ENCODE peak calls at places on chromosomes 13 and 19, in five cellular contexts. One of them, this sample, is unnamed.

GRCh38 chr13:111317042-111317550 is 3.3 kb upstream of the TEX29 start:
- DNase-seq in ascending aorta: no peak
- DNase-seq in GM06990: no peak
- DNase-seq in IMR-90: no peak
- DNase-seq in PC-9: no peak
- DNase-seq in this sample: no peak

GRCh38 chr13:103099894-103100293 is 33.7 kb upstream of the SLC10A2 start:
- DNase-seq in ascending aorta: no peak
- DNase-seq in PC-9: no peak
- DNase-seq in IMR-90: no peak
- DNase-seq in GM06990: no peak
- DNase-seq in this sample: no peak

GRCh38 chr19:19329199-19329598 is 8.6 kb downstream of the MAU2 start:
- DNase-seq in PC-9: no peak
- DNase-seq in IMR-90: no peak
- DNase-seq in ascending aorta: no peak
- DNase-seq in GM06990: no peak
- DNase-seq in this sample: no peak

GRCh38 chr13:48429886-48430285 is 17.0 kb upstream of the LPAR6 start:
- DNase-seq in IMR-90: no peak
- DNase-seq in GM06990: no peak
- DNase-seq in ascending aorta: no peak
- DNase-seq in PC-9: no peak
- DNase-seq in this sample: no peak

GRCh38 chr19:42114412-42114811 is 17.8 kb downstream of the POU2F2 start:
- DNase-seq in ascending aorta: no peak
- DNase-seq in GM06990: peak
- DNase-seq in PC-9: no peak
- DNase-seq in IMR-90: no peak
- DNase-seq in this sample: no peak

GRCh38 chr13:27751953-27752352 is 40.3 kb upstream of the GSX1 start:
- DNase-seq in GM06990: no peak
- DNase-seq in IMR-90: no peak
- DNase-seq in PC-9: no peak
- DNase-seq in ascending aorta: no peak
- DNase-seq in this sample: no peak

GRCh38 chr19:19342086-19343015 is 21.7 kb downstream of the MAU2 start:
- DNase-seq in GM06990: no peak
- DNase-seq in ascending aorta: no peak
- DNase-seq in PC-9: peak
- DNase-seq in IMR-90: peak
- DNase-seq in this sample: peak

GRCh38 chr19:37817180-37817911 is 38.0 kb upstream of the ZNF573 start:
- DNase-seq in GM06990: peak
- DNase-seq in IMR-90: peak
- DNase-seq in PC-9: no peak
- DNase-seq in ascending aorta: no peak
- DNase-seq in this sample: no peak

GRCh38 chr13:58955546-58956385 is 1208.0 kb downstream of the DIAPH3 start:
- DNase-seq in IMR-90: no peak
- DNase-seq in GM06990: peak
- DNase-seq in PC-9: no peak
- DNase-seq in ascending aorta: no peak
- DNase-seq in this sample: no peak

GRCh38 chr13:31904941-31905824 is 126.4 kb upstream of the FRY start:
- DNase-seq in GM06990: no peak
- DNase-seq in PC-9: no peak
- DNase-seq in IMR-90: no peak
- DNase-seq in ascending aorta: no peak
- DNase-seq in this sample: no peak

GRCh38 chr13:62387642-62388041 is 972.0 kb upstream of the PCDH20 start:
- DNase-seq in PC-9: no peak
- DNase-seq in IMR-90: peak
- DNase-seq in GM06990: no peak
- DNase-seq in ascending aorta: no peak
- DNase-seq in this sample: no peak

GRCh38 chr13:42039457-42039945 is 8.9 kb upstream of the DGKH start:
- DNase-seq in GM06990: no peak
- DNase-seq in ascending aorta: no peak
- DNase-seq in PC-9: peak
- DNase-seq in IMR-90: no peak
- DNase-seq in this sample: peak

GRCh38 chr13:42040730-42041016 is 7.8 kb upstream of the DGKH start:
- DNase-seq in ascending aorta: no peak
- DNase-seq in PC-9: no peak
- DNase-seq in GM06990: no peak
- DNase-seq in IMR-90: no peak
- DNase-seq in this sample: no peak

GRCh38 chr13:42038661-42039456 is 9.6 kb upstream of the DGKH start:
- DNase-seq in ascending aorta: no peak
- DNase-seq in IMR-90: peak
- DNase-seq in PC-9: no peak
- DNase-seq in GM06990: no peak
- DNase-seq in this sample: no peak

GRCh38 chr13:42041017-42041683 is 7.3 kb upstream of the DGKH start:
- DNase-seq in GM06990: peak
- DNase-seq in PC-9: no peak
- DNase-seq in IMR-90: peak
- DNase-seq in ascending aorta: no peak
- DNase-seq in this sample: peak

GRCh38 chr13:42039946-42040729 is 8.3 kb upstream of the DGKH start:
- DNase-seq in ascending aorta: peak
- DNase-seq in GM06990: peak
- DNase-seq in IMR-90: peak
- DNase-seq in PC-9: peak
- DNase-seq in this sample: peak
- TF ChIP-seq CTCF in ascending aorta: no peak
- TF ChIP-seq CTCF in GM06990: no peak
- TF ChIP-seq CTCF in IMR-90: peak
- TF ChIP-seq CTCF in PC-9: no peak
- TF ChIP-seq CTCF in this sample: no peak

GRCh38 chr19:11658954-11659353 is 61.7 kb downstream of the ZNF627 start:
- DNase-seq in GM06990: no peak
- DNase-seq in ascending aorta: no peak
- DNase-seq in PC-9: no peak
- DNase-seq in IMR-90: no peak
- DNase-seq in this sample: no peak

GRCh38 chr19:11662278-11662677 is 65.0 kb downstream of the ZNF627 start:
- DNase-seq in ascending aorta: no peak
- DNase-seq in GM06990: no peak
- DNase-seq in PC-9: no peak
- DNase-seq in IMR-90: no peak
- DNase-seq in this sample: no peak

GRCh38 chr19:11656535-11656934 is 59.3 kb downstream of the ZNF627 start:
- DNase-seq in PC-9: no peak
- DNase-seq in ascending aorta: no peak
- DNase-seq in IMR-90: no peak
- DNase-seq in GM06990: no peak
- DNase-seq in this sample: no peak

GRCh38 chr19:11657307-11657706 is 60.0 kb downstream of the ZNF627 start:
- DNase-seq in IMR-90: no peak
- DNase-seq in ascending aorta: no peak
- DNase-seq in GM06990: no peak
- DNase-seq in PC-9: peak
- DNase-seq in this sample: no peak

GRCh38 chr19:11659612-11660011 is 62.3 kb downstream of the ZNF627 start:
- DNase-seq in PC-9: peak
- DNase-seq in GM06990: peak
- DNase-seq in IMR-90: peak
- DNase-seq in ascending aorta: no peak
- DNase-seq in this sample: no peak
- TF ChIP-seq CTCF in PC-9: peak
- TF ChIP-seq CTCF in GM06990: peak
- TF ChIP-seq CTCF in IMR-90: peak
- TF ChIP-seq CTCF in ascending aorta: peak
- TF ChIP-seq CTCF in this sample: no peak

DNA sequence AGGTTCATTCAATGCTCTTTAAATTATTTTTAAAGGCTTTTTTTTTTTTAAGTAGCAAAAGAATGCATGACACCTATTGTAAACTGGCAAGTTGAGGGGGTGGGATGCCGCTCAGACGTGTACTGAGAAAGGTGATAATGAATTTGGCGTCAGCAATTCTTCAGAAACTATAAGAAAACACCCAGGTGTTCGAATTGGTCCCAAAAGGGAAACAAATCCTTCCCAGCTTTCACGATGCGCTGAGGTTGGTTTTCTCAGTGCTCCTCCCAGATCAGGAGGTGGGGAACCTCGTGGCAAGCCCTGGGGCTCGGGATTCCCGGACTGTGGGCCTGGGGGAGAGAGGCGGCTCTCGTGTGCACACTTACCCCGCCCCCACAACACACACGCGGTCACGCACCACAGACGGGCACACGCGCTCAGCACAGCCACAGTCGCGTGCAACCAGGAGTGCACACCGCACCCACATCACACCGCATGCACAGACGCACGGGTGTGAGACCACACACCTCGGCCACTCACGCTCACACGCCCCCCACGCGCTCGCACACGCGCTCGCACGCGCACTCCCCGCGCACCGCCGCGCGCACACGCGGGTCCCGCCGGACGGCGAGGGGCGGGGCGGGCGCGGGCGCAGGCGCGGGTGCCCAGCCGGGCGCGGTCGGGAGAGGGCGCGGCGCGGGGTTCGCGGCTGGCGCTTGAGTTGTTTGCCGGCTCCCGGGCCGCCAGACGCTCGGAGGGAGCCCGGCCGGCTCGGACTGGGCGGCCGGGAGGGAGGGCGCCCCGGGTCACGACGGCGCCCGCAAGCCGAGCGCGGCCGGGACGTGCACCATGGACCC is at the start of gene FAM124A:
- DNase-seq in GM06990: peak
- DNase-seq in IMR-90: peak
- DNase-seq in PC-9: no peak
- DNase-seq in ascending aorta: no peak
- DNase-seq in this sample: peak
- TF ChIP-seq CTCF in GM06990: no peak
- TF ChIP-seq CTCF in IMR-90: peak
- TF ChIP-seq CTCF in PC-9: no peak
- TF ChIP-seq CTCF in ascending aorta: no peak
- TF ChIP-seq CTCF in this sample: no peak

GRCh38 chr13:40803316-40803715 is 13.9 kb downstream of the SLC25A15 start:
- DNase-seq in GM06990: no peak
- DNase-seq in ascending aorta: no peak
- DNase-seq in PC-9: no peak
- DNase-seq in IMR-90: no peak
- DNase-seq in this sample: no peak
- TF ChIP-seq CTCF in GM06990: no peak
- TF ChIP-seq CTCF in ascending aorta: no peak
- TF ChIP-seq CTCF in PC-9: no peak
- TF ChIP-seq CTCF in IMR-90: no peak
- TF ChIP-seq CTCF in this sample: no peak

GRCh38 chr13:96214804-96215445 is 125.0 kb downstream of the HS6ST3 start:
- DNase-seq in ascending aorta: no peak
- DNase-seq in IMR-90: no peak
- DNase-seq in GM06990: no peak
- DNase-seq in PC-9: no peak
- DNase-seq in this sample: peak
- TF ChIP-seq CTCF in ascending aorta: no peak
- TF ChIP-seq CTCF in IMR-90: no peak
- TF ChIP-seq CTCF in GM06990: no peak
- TF ChIP-seq CTCF in PC-9: no peak
- TF ChIP-seq CTCF in this sample: no peak

GRCh38 chr13:77915676-77916075 is 3.0 kb downstream of the EDNRB start:
- DNase-seq in GM06990: no peak
- DNase-seq in PC-9: no peak
- DNase-seq in ascending aorta: no peak
- DNase-seq in IMR-90: no peak
- DNase-seq in this sample: no peak

GRCh38 chr13:77916481-77916880 is 2.1 kb downstream of the EDNRB start:
- DNase-seq in ascending aorta: no peak
- DNase-seq in PC-9: no peak
- DNase-seq in IMR-90: no peak
- DNase-seq in GM06990: no peak
- DNase-seq in this sample: no peak

GRCh38 chr13:77919351-77920294 is 992 bp upstream of the EDNRB start:
- DNase-seq in GM06990: no peak
- DNase-seq in PC-9: no peak
- DNase-seq in ascending aorta: no peak
- DNase-seq in IMR-90: peak
- DNase-seq in this sample: no peak

GRCh38 chr13:77918391-77919261 is at the start of gene EDNRB:
- DNase-seq in IMR-90: peak
- DNase-seq in ascending aorta: no peak
- DNase-seq in PC-9: no peak
- DNase-seq in GM06990: no peak
- DNase-seq in this sample: no peak
- TF ChIP-seq CTCF in IMR-90: no peak
- TF ChIP-seq CTCF in ascending aorta: no peak
- TF ChIP-seq CTCF in PC-9: no peak
- TF ChIP-seq CTCF in GM06990: peak
- TF ChIP-seq CTCF in this sample: no peak

GRCh38 chr13:55302568-55302967 is 1838.2 kb upstream of the PRR20A start:
- DNase-seq in PC-9: no peak
- DNase-seq in GM06990: no peak
- DNase-seq in IMR-90: no peak
- DNase-seq in ascending aorta: no peak
- DNase-seq in this sample: no peak

GRCh38 chr13:55298201-55298600 is 1842.5 kb upstream of the PRR20A start:
- DNase-seq in ascending aorta: no peak
- DNase-seq in IMR-90: no peak
- DNase-seq in PC-9: no peak
- DNase-seq in GM06990: no peak
- DNase-seq in this sample: no peak
- TF ChIP-seq CTCF in ascending aorta: no peak
- TF ChIP-seq CTCF in IMR-90: no peak
- TF ChIP-seq CTCF in PC-9: no peak
- TF ChIP-seq CTCF in GM06990: no peak
- TF ChIP-seq CTCF in this sample: no peak

DNA sequence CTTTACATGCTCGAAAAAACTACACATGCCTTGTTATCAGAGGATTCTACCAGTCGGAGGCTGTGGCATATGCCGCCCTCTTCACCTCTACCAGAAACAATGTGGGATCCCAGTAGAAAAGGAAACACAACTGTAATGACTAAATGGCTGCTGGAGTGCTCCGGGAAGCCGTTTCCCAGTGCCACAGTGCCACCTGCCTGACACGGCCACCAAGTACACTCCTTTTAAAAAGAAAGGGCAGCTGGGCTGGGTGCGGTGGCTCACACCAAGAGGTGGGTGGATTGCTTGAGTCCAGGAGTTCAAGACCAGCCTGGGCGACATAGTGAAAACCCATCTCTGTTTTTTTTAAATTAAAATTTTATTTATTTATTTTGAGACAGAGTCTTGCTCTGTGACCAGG is 67.3 kb downstream of the TRPM4 start:
- DNase-seq in ascending aorta: no peak
- DNase-seq in IMR-90: peak
- DNase-seq in PC-9: peak
- DNase-seq in GM06990: peak
- DNase-seq in this sample: peak
- TF ChIP-seq CTCF in ascending aorta: no peak
- TF ChIP-seq CTCF in IMR-90: peak
- TF ChIP-seq CTCF in PC-9: peak
- TF ChIP-seq CTCF in GM06990: peak
- TF ChIP-seq CTCF in this sample: peak

GRCh38 chr13:61255035-61255796 is 160.4 kb downstream of the PCDH20 start:
- DNase-seq in PC-9: no peak
- DNase-seq in ascending aorta: no peak
- DNase-seq in GM06990: no peak
- DNase-seq in IMR-90: no peak
- DNase-seq in this sample: no peak
- TF ChIP-seq CTCF in PC-9: no peak
- TF ChIP-seq CTCF in ascending aorta: no peak
- TF ChIP-seq CTCF in GM06990: peak
- TF ChIP-seq CTCF in IMR-90: peak
- TF ChIP-seq CTCF in this sample: no peak

This sample was measured in Calu3.